ENCODE peak calls at places on chromosomes 12 and 14, in four cellular contexts. One of them, this sample, is unnamed.

GRCh38 chr12:56160160-56160763 is 2.1 kb downstream of the MYL6 start:
- DNase-seq in IMR-90: peak; percentile 35
- DNase-seq in HepG2: no peak
- DNase-seq in K562: no peak
- DNase-seq in this sample: no peak

GRCh38 chr14:23284654-23285529 is 1.0 kb downstream of the HOMEZ start:
- DNase-seq in K562: no peak
- DNase-seq in IMR-90: peak; percentile 12
- DNase-seq in HepG2: peak; percentile 39
- DNase-seq in this sample: no peak

GRCh38 chr14:31022386-31022785 is 3.1 kb upstream of the AP4S1 start:
- DNase-seq in K562: no peak
- DNase-seq in HepG2: no peak
- DNase-seq in IMR-90: no peak
- DNase-seq in this sample: no peak

GRCh38 chr12:63319386-63319785 is 168.4 kb upstream of the AVPR1A start:
- DNase-seq in HepG2: no peak
- DNase-seq in K562: no peak
- DNase-seq in IMR-90: no peak
- DNase-seq in this sample: peak; percentile 12

GRCh38 chr12:89212339-89212771 is 139.9 kb downstream of the DUSP6 start:
- DNase-seq in HepG2: no peak
- DNase-seq in IMR-90: no peak
- DNase-seq in K562: no peak
- DNase-seq in this sample: no peak

GRCh38 chr12:118611295-118611694 is 234.9 kb downstream of the SUDS3 start:
- DNase-seq in HepG2: no peak
- DNase-seq in IMR-90: no peak
- DNase-seq in K562: no peak
- DNase-seq in this sample: no peak

GRCh38 chr12:7588703-7589329 is 76.9 kb downstream of the APOBEC1 start:
- DNase-seq in K562: peak; percentile 35
- DNase-seq in HepG2: peak; percentile 69
- DNase-seq in IMR-90: peak; percentile 12
- DNase-seq in this sample: peak; percentile 80

GRCh38 chr12:83470749-83471148 is 784.0 kb downstream of the TMTC2 start:
- DNase-seq in IMR-90: no peak
- DNase-seq in HepG2: no peak
- DNase-seq in K562: no peak
- DNase-seq in this sample: no peak

GRCh38 chr14:101501341-101501740 is 60.0 kb upstream of the DIO3 start:
- DNase-seq in K562: no peak
- DNase-seq in IMR-90: no peak
- DNase-seq in HepG2: no peak
- DNase-seq in this sample: no peak

GRCh38 chr12:45934956-45935355 is 55.4 kb downstream of the SCAF11 start:
- DNase-seq in K562: no peak
- DNase-seq in HepG2: no peak
- DNase-seq in IMR-90: no peak
- DNase-seq in this sample: no peak

GRCh38 chr12:120874547-120875245 is 29.5 kb downstream of the SPPL3 start:
- DNase-seq in IMR-90: no peak
- DNase-seq in HepG2: no peak
- DNase-seq in K562: no peak
- DNase-seq in this sample: no peak

DNA sequence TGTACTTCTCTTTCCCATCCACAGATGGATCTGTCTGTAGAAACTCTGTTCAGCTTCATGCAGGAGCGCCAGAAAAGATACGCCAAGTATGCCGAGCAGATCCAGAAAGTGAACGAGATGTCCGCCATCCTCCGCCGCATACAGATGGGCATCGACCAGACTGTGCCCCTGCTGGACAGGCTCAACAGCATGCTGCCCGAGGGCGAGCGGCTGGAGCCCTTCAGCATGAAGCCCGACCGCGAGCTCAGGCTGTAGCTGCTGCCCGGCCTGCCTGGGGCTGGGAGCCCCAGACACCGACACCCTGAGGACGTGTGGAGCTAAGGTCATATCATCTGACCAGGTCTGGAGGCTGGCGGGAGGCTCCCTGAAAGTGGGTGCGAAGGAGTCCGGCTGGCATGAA is 97.1 kb downstream of the DUSP16 start:
- DNase-seq in HepG2: no peak
- DNase-seq in K562: no peak
- DNase-seq in IMR-90: no peak
- DNase-seq in this sample: no peak
- TF ChIP-seq MAFK in HepG2: no peak
- TF ChIP-seq MAFK in K562: no peak
- TF ChIP-seq MAFK in IMR-90: no peak
- TF ChIP-seq MAFK in this sample: no peak

DNA sequence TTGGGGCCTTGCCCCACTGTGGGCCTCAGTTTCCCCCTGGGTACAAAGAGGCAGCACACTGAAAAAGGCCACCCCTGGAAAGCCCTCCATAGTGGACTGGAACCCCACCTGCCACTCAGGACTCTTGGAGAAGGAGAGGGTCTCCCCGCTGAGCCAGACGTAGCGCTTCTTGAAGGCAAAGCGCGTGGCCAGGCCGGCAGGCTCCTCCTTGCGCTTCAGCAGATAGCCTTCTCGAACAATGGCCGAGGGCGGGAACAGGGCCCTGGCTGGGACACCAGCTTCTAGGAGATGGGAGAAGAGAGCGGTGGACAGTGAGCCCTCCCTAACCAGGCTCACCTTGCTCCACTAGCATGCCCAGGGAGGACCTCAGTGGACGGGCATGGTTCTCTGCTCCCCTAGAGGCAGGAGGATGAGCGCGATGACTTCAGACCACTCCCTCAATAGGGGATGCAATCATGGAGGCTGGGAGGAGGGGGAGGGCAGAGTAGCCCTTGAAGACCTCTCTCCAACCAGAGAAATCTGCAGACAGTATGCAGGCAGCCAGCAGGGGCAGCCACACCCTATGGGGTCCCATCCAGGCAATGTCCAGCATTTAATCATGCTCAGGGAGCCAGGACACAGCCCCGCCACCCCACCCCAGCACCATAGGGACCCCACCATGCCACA is 29.8 kb downstream of the RASAL1 start:
- DNase-seq in IMR-90: no peak
- DNase-seq in HepG2: no peak
- DNase-seq in K562: no peak
- DNase-seq in this sample: no peak
- TF ChIP-seq MAFK in IMR-90: no peak
- TF ChIP-seq MAFK in HepG2: no peak
- TF ChIP-seq MAFK in K562: no peak
- TF ChIP-seq MAFK in this sample: no peak

DNA sequence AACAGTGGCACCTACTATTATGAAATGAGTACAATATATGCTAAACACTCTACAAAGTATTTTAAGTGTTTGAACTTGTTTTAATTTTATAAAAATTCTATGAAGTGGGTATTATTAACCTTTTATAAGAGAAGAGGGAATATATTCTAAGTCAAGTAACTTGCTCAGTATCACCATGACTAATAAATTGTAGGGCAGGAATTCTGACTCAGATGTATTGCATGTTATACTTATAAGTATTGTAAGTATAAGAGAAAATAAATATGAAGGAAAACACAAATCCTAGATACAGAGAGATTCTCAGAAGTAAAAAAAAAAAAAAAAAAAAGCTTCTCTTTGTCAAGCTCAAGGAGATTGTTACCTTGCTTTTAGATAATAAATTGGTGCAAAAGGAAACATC is 893.2 kb downstream of the SLC16A7 start:
- DNase-seq in HepG2: no peak
- DNase-seq in K562: no peak
- DNase-seq in IMR-90: peak; percentile 57
- DNase-seq in this sample: no peak
- TF ChIP-seq MAFK in HepG2: no peak
- TF ChIP-seq MAFK in K562: no peak
- TF ChIP-seq MAFK in IMR-90: no peak
- TF ChIP-seq MAFK in this sample: no peak

DNA sequence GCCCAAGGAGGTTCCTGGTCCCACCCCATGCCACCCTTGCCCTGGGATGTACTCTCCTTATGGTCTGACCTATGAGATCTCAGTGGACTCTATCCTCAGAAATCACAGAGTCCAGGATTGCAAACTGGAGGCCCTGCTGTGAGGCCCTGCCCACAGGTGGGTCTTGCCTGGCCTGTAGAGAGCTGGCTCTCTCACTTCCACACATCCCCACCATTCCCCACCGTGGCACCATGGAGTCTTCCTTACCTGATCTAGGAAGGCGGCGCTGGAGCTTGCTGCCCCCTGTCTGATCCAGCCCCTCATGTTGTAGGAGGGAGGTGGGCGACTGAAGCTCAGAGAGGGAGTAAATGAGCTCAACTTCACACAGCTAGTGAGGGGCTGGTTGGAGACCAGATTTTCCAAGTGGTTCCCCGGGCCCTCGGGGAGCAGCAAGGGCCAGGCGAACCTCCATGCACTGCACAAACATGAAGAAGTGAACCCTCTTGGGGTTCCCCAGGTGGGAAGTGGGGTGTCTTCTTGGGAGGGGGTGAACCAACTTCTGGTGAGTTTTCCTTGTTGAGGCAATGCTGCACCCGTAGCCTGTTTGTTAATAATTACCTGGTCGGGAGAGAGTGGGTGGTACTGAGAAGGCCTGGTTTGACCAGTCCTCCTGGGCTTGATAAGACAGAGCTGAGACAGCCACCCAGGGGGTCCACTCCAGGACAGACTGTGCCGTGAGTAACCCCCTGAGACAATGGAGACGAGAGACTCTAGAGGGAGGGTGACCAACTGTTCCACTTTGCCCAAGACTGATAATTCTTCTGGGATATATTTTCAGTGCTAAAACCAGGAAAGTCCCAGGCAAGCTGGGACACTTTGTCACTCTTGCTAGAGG is at the start of gene SERPINA4:
- DNase-seq in HepG2: peak; percentile 50
- DNase-seq in IMR-90: no peak
- DNase-seq in K562: no peak
- DNase-seq in this sample: no peak
- TF ChIP-seq MAFK in HepG2: no peak
- TF ChIP-seq MAFK in IMR-90: no peak
- TF ChIP-seq MAFK in K562: no peak
- TF ChIP-seq MAFK in this sample: no peak

DNA sequence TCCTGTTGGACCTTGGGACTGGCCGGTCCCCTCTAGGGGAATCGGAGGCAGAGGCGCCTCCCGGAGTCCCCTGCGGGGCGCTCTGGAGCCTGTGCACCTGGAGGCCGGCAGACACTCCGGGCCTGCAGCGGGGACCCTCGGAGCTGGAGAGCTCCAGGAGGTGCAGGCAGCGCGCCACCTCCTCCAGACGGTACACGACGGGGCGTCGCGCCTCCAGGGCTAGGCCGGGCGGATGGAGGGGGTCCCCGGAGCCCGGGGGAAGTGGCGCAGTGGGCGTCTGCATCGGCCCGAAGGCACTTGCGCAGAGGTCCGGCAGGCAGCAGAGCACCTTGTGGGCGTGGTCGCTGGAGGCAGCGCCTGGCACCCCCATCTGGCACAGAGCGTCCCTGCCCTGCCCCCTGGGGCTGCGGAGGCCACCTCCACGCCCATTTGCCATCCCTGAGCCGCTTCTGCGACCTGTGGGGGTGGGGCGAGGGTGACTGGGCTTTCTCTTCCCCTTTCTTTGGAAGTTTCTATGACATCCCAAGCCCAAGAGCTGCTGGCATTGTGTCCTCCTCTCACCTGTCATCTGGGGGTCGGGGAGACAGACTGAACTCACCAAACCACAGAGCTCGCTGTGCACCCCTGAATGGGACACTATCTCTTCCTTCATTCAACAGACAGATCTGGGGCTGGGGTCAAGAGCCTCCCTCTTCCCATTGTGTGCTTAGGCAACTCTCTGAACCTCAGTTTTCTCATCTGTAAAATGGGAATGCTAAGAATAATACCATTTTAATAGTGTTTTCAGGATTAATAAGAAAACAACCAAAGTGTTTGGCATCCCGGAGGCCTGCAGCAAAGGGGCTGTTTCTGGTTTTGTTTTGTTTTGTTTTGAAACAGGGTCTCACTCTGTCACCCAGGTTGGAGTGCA is 37.5 kb upstream of the CORO1C start:
- DNase-seq in K562: peak; percentile 41
- DNase-seq in IMR-90: no peak
- DNase-seq in HepG2: peak; percentile 33
- DNase-seq in this sample: peak; percentile 84
- TF ChIP-seq MAFK in K562: no peak
- TF ChIP-seq MAFK in IMR-90: no peak
- TF ChIP-seq MAFK in HepG2: no peak
- TF ChIP-seq MAFK in this sample: no peak

DNA sequence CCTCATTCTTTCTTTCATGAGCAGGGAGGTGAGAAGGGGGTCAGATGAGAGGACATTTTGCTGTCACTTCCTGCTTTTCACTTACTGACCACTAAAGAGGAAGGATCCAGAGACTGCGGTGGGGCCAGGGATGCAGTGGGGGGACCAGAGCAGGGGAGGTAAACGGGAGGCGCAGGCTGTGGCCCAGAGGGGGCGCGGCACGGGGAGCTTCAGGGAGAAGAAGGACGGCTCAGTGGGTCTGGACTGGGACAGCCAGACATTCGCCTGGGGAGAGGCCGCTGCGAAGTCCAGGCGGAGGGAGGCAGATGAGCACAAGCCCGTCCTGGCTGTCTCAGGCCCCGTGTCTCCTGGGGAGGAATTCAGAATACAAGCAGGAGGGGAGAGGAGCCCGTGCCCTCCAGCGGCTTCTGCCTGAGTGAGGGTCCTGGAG is 41.2 kb downstream of the SLC6A12 start:
- DNase-seq in K562: peak; percentile 27
- DNase-seq in IMR-90: no peak
- DNase-seq in HepG2: no peak
- DNase-seq in this sample: no peak
- TF ChIP-seq MAFK in K562: no peak
- TF ChIP-seq MAFK in IMR-90: no peak
- TF ChIP-seq MAFK in HepG2: no peak
- TF ChIP-seq MAFK in this sample: no peak

DNA sequence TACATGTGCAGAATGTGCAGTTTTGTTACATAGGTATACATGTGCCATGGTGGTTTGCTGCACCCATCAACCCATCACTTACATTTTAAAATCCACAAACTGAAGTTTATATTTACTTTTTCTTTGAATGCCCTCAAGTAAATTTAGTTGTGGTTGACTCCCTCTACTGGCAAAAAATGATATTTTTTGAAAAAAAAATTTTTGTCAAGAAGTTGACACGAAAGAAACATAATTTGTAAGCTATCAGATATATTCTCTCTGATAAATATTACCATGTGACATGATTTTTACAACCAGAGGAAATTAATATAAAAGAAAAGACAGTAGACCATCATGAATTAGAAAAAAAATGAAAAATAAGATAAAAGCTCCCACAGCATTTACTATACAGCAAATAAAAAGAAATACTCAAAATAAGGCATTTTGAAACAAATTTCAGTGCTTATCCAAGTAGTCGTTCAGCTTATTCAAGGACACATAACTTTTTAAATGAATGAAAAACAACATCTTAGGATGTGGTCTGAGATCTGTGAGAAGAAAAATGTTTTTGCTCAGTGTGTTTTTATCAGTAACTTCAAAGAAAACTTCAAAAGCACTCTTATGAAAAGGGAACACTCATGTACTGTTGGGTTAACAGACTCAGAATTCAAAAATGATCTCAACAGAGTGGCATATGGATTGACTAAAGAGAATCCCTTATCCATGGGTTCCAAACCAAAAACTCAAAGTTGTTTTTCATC is 30.0 kb upstream of the GRIP1 start:
- DNase-seq in IMR-90: peak; percentile 5
- DNase-seq in HepG2: no peak
- DNase-seq in K562: no peak
- DNase-seq in this sample: no peak
- TF ChIP-seq MAFK in IMR-90: no peak
- TF ChIP-seq MAFK in HepG2: no peak
- TF ChIP-seq MAFK in K562: no peak
- TF ChIP-seq MAFK in this sample: no peak